ENCODE peak calls at places on chromosomes 16 and 17, in nine cellular contexts. G, H, U, M, E, D, Q, R and T are unnamed samples.

GRCh38 chr17:30244853-30245385 is 9.4 kb upstream of the SLC6A4 start:
- DNase-seq in G (no peak), H (no peak), U (no peak), M (no peak), E (no peak), D (no peak), Q (no peak), R (no peak), T (peak; percentile 91)

GRCh38 chr17:31260151-31260550 is 36.9 kb downstream of the OMG start:
- DNase-seq in G (no peak), H (no peak), U (no peak), M (no peak), E (no peak), D (no peak), Q (no peak), R (no peak), T (no peak)

GRCh38 chr16:11101695-11102522 is 154.1 kb downstream of the SOCS1 start:
- DNase-seq in G (no peak), H (no peak), U (no peak), M (no peak), E (peak; percentile 88), D (no peak), Q (no peak), R (peak; percentile 71), T (no peak)

GRCh38 chr17:59783221-59784016 is 76.0 kb downstream of the VMP1 start:
- DNase-seq in G (no peak), H (peak; percentile 80), U (no peak), M (no peak), E (peak; percentile 64), D (no peak), Q (peak; percentile 90), R (no peak), T (peak; percentile 48)

GRCh38 chr16:81542609-81543570 is 98.3 kb downstream of the CMIP start:
- DNase-seq in G (no peak), H (no peak), U (no peak), M (no peak), E (no peak), D (no peak), Q (no peak), R (no peak), T (no peak)

GRCh38 chr16:53904533-53904932 is 200.6 kb downstream of the FTO start:
- DNase-seq in G (no peak), H (no peak), U (no peak), M (no peak), E (no peak), D (no peak), Q (peak; percentile 77), R (no peak), T (no peak)

GRCh38 chr16:28180660-28181556 is 30.9 kb downstream of the XPO6 start:
- DNase-seq in G (no peak), H (no peak), U (no peak), M (no peak), E (peak; percentile 23), D (no peak), Q (no peak), R (no peak), T (no peak)

GRCh38 chr16:49457196-49457595 is 83.6 kb downstream of the C16orf78 start:
- DNase-seq in G (no peak), H (no peak), U (no peak), M (peak; percentile 5), E (no peak), D (no peak), Q (no peak), R (no peak), T (no peak)

GRCh38 chr16:20023190-20023589 is 50.5 kb downstream of the GPR139 start:
- DNase-seq in G (no peak), H (no peak), U (no peak), M (no peak), E (peak; percentile 5), D (no peak), Q (no peak), R (no peak), T (no peak)

GRCh38 chr16:1968146-1968953 is 1.7 kb downstream of the RNF151 start:
- DNase-seq in G (no peak), H (no peak), U (no peak), M (no peak), E (no peak), D (no peak), Q (no peak), R (no peak), T (no peak)

GRCh38 chr17:19578545-19578944 is 44.9 kb downstream of the SLC47A1 start:
- DNase-seq in G (no peak), H (no peak), U (no peak), M (no peak), E (no peak), D (no peak), Q (no peak), R (no peak), T (peak; percentile 2)

GRCh38 chr17:51853857-51854256 is 304.7 kb downstream of the CA10 start:
- DNase-seq in G (no peak), H (no peak), U (no peak), M (no peak), E (no peak), D (peak; percentile 21), Q (no peak), R (no peak), T (no peak)

GRCh38 chr17:51860934-51861561 is 297.5 kb downstream of the CA10 start:
- DNase-seq in G (peak; percentile 47), H (peak; percentile 18), U (no peak), M (no peak), E (no peak), D (no peak), Q (no peak), R (no peak), T (no peak)

GRCh38 chr17:51852603-51853002 is 305.9 kb downstream of the CA10 start:
- DNase-seq in G (no peak), H (no peak), U (no peak), M (no peak), E (no peak), D (no peak), Q (no peak), R (no peak), T (no peak)

DNA sequence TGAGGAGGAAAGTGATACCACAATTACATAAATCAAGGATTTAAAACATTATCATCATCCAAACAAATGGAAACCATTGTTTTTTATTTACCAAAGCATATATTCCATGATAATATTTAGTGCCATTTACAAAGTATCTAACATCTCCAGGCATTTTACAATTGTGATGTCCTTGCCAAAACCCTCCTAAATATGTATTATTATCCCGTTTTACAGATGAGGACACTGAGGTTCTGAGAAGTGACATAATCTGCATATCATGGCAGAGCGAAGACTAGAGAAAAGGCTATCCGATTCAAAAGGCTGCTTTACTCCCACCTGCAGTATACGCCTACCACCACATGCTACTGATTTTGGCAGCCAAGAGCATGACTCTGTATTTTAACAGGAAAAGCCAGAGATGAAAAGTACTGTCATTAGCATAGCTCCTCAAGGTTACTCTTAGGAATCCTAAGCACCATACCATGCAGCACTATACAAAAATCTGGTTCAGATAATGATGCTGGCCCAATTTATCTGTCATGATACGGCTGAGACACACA is 301.4 kb downstream of the CA10 start:
- DNase-seq in G (no peak), H (no peak), U (no peak), M (no peak), E (no peak), D (no peak), Q (no peak), R (no peak), T (no peak)
- TF ChIP-seq CTCF in G (no peak), H (no peak), U (no peak), M (no peak), E (no peak), D (no peak), Q (no peak), R (no peak), T (no peak)

GRCh38 chr17:632551-632950 is 82.1 kb downstream of the VPS53 start:
- DNase-seq in G (no peak), H (no peak), U (no peak), M (no peak), E (no peak), D (no peak), Q (no peak), R (no peak), T (no peak)

GRCh38 chr17:628089-628488 is 86.5 kb downstream of the VPS53 start:
- DNase-seq in G (no peak), H (no peak), U (no peak), M (no peak), E (no peak), D (no peak), Q (no peak), R (no peak), T (no peak)

GRCh38 chr17:633133-633532 is 81.5 kb downstream of the VPS53 start:
- DNase-seq in G (no peak), H (no peak), U (no peak), M (no peak), E (no peak), D (no peak), Q (no peak), R (no peak), T (no peak)

GRCh38 chr17:628507-628941 is 86.1 kb downstream of the VPS53 start:
- DNase-seq in G (no peak), H (no peak), U (no peak), M (no peak), E (peak; percentile 26), D (no peak), Q (no peak), R (no peak), T (no peak)

GRCh38 chr17:633641-634091 is 81.0 kb downstream of the VPS53 start:
- DNase-seq in G (no peak), H (no peak), U (no peak), M (no peak), E (no peak), D (no peak), Q (no peak), R (no peak), T (no peak)
- TF ChIP-seq CTCF in G (no peak), H (no peak), U (no peak), M (no peak), E (no peak), D (no peak), Q (no peak), R (no peak), T (no peak)

DNA sequence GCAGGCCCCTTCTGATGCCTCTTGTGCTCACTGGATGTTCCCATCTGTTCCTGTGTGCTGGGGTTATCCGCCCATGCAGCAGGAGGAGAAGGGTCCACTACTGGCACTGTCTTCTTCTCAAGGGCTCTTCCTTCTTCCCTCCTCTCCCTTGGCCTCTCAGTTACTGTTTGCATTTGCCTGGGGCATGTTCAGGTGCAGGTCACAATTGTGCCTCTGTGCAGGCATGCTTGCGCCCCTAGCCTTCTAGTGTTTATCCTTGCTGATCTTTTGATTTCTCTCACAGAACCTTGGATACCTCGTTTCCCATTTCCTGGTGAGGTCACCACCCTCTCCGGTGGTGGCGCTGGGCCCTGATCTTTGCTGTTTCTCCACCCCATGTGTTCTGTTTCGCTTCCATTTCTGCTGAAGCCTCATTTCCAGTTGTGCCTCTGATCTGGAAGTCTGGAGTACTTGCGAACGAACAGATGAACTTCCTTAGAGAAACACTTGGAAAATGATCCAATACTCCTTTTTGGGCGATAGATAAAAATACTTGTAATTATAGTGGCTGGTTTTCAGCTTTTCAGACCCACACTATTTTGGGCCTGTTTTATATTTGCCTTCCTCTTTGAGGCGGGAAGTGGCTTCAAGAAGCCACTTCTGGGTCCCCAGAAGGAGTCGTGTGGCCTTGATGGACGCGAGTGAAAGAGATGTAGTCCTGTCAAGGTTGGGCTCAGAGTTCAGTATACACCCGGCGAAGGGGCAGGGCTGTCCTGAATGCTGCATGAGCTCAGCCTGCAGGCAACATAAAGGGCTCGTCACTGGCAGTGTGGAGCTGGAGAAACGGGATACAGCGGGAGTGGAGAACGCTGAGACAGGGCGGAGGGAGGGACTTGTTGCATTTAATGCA is 312.9 kb downstream of the SNX29 start:
- DNase-seq in G (no peak), H (no peak), U (no peak), M (peak; percentile 34), E (no peak), D (no peak), Q (no peak), R (no peak), T (no peak)
- TF ChIP-seq CTCF in G (no peak), H (no peak), U (no peak), M (no peak), E (no peak), D (no peak), Q (no peak), R (no peak), T (no peak)

GRCh38 chr17:16415031-16415924 is at the start of gene TRPV2:
- DNase-seq in G (no peak), H (no peak), U (no peak), M (peak; percentile 60), E (no peak), D (no peak), Q (no peak), R (no peak), T (no peak)
- TF ChIP-seq CTCF in G (no peak), H (peak; percentile 78), U (peak; percentile 40), M (no peak), E (no peak), D (peak; percentile 32), Q (no peak), R (peak; percentile 11), T (peak; percentile 50)